ENCODE peak calls at places on chromosome 2, in four cellular contexts. L is body of pancreas, U is spleen, Z is HCT116. S is an unnamed sample.

GRCh38 chr2:151775057-151775740 is 40.9 kb upstream of the NEB start:
- DNase-seq in L (no peak), U (no peak), Z (no peak), S (no peak)

GRCh38 chr2:18268400-18268799 is 292.1 kb downstream of the RDH14 start:
- DNase-seq in L (no peak), U (no peak), Z (no peak), S (no peak)

GRCh38 chr2:130836501-130837174 is at the start of gene ARHGEF4:
- DNase-seq in L (peak; percentile 89), U (peak; percentile 73), Z (peak; percentile 50), S (no peak)

GRCh38 chr2:99481527-99481926 is 8.3 kb downstream of the REV1 start:
- DNase-seq in L (no peak), U (no peak), Z (no peak), S (no peak)

GRCh38 chr2:107595749-107596148 is 230.9 kb upstream of the RGPD4 start:
- DNase-seq in L (no peak), U (no peak), Z (no peak), S (no peak)

GRCh38 chr2:68251855-68252406 is 401 bp downstream of the PPP3R1 start:
- DNase-seq in L (no peak), U (peak; percentile 91), Z (no peak), S (no peak)

GRCh38 chr2:146986161-146986560 is 858.7 kb upstream of the ACVR2A start:
- DNase-seq in L (no peak), U (no peak), Z (no peak), S (no peak)

GRCh38 chr2:24304621-24305020 is 55.7 kb downstream of the ITSN2 start:
- DNase-seq in L (no peak), U (no peak), Z (no peak), S (no peak)

GRCh38 chr2:37476411-37476810 is 132.0 kb downstream of the QPCT start:
- DNase-seq in L (no peak), U (no peak), Z (no peak), S (no peak)

GRCh38 chr2:107817378-107817777 is 9.3 kb upstream of the RGPD4 start:
- DNase-seq in L (no peak), U (no peak), Z (no peak), S (no peak)

GRCh38 chr2:240933966-240934700 is 28.0 kb downstream of the CROCC2 start:
- DNase-seq in L (no peak), U (peak; percentile 70), Z (no peak), S (no peak)

GRCh38 chr2:133633851-133634250 is 65.6 kb upstream of the NCKAP5 start:
- DNase-seq in L (no peak), U (no peak), Z (no peak), S (no peak)

GRCh38 chr2:65722028-65722427 is 289.6 kb upstream of the SPRED2 start:
- DNase-seq in L (peak; percentile 30), U (no peak), Z (no peak), S (no peak)

GRCh38 chr2:241123816-241124536 is 21.9 kb upstream of the MTERF4 start:
- DNase-seq in L (peak; percentile 68), U (no peak), Z (no peak), S (no peak)

GRCh38 chr2:201807452-201807980 is 1.2 kb downstream of the CDK15 start:
- DNase-seq in L (no peak), U (no peak), Z (no peak), S (no peak)

GRCh38 chr2:66438498-66439290 is 3.8 kb downstream of the MEIS1 start:
- DNase-seq in L (no peak), U (no peak), Z (no peak), S (no peak)

GRCh38 chr2:24754985-24755690 is 38.1 kb downstream of the PTRHD1 start:
- DNase-seq in L (no peak), U (no peak), Z (no peak), S (no peak)

GRCh38 chr2:121363632-121364420 is 78.8 kb upstream of the TFCP2L1 start:
- DNase-seq in L (no peak), U (no peak), Z (no peak), S (no peak)

GRCh38 chr2:88690591-88691338 is 708 bp upstream of the RPIA start:
- DNase-seq in L (peak; percentile 66), U (peak; percentile 87), Z (peak; percentile 19), S (no peak)

GRCh38 chr2:173434729-173435345 is 80.2 kb downstream of the CDCA7 start:
- DNase-seq in L (no peak), U (no peak), Z (no peak), S (no peak)

GRCh38 chr2:120221616-120222015 is 1.6 kb downstream of the TMEM185B start:
- DNase-seq in L (no peak), U (peak; percentile 22), Z (no peak), S (no peak)

GRCh38 chr2:2647156-2647555 is 316.1 kb upstream of the MYT1L start:
- DNase-seq in L (no peak), U (no peak), Z (no peak), S (no peak)

GRCh38 chr2:2648094-2648493 is 317.0 kb upstream of the MYT1L start:
- DNase-seq in L (no peak), U (no peak), Z (no peak), S (no peak)

GRCh38 chr2:2645162-2645855 is 314.2 kb upstream of the MYT1L start:
- DNase-seq in L (no peak), U (no peak), Z (no peak), S (no peak)

GRCh38 chr2:2644040-2644439 is 313.0 kb upstream of the MYT1L start:
- DNase-seq in L (no peak), U (no peak), Z (no peak), S (no peak)

DNA sequence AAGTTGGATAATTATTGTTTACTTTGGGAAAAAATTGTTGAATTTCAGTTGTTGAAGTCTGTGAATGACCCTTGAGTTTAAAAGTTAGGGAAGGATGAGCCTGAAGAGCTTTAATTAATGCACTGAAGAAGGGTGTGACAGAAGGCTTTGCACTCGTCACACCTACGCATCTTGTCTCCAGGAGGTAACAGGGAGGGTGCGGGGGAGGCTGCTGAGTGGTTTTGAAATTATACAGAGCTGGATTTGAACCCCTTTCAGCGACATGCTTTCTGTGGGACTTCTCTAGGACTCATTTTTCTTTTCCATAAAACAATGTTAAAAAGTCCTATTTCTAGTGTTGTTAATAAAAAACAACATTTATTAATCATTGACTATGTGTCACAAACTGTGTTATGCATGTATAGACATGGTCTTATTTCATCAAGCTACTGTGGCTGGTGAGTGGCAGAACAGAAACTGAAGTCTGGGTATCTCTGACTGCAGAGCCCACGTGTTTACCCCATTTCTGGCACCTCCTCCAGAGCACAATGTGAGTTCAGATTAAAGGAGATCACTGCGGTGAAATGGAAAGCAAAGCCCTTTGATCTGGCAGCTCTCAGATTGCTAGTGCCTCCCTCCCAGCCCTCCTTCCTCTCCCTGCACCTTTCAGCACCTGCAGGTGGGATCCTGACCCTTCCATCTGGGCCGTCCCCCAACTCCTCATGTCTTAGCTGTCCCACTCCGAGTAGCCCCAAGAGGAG is 315.4 kb upstream of the MYT1L start:
- DNase-seq in L (no peak), U (no peak), Z (no peak), S (no peak)
- H3K27ac ChIP-seq in L (no peak overlapping the region), U (no peak overlapping the region), Z (no peak overlapping the region), S (no peak overlapping the region)

GRCh38 chr2:215860076-215860475 is 153.3 kb downstream of the MREG start:
- DNase-seq in L (no peak), U (no peak), Z (no peak), S (no peak)

GRCh38 chr2:215863687-215864086 is 149.7 kb downstream of the MREG start:
- DNase-seq in L (no peak), U (no peak), Z (no peak), S (no peak)

GRCh38 chr2:215866594-215866993 is 146.8 kb downstream of the MREG start:
- DNase-seq in L (no peak), U (no peak), Z (no peak), S (no peak)

GRCh38 chr2:215861607-215862033 is 151.7 kb downstream of the MREG start:
- DNase-seq in L (no peak), U (no peak), Z (no peak), S (no peak)

DNA sequence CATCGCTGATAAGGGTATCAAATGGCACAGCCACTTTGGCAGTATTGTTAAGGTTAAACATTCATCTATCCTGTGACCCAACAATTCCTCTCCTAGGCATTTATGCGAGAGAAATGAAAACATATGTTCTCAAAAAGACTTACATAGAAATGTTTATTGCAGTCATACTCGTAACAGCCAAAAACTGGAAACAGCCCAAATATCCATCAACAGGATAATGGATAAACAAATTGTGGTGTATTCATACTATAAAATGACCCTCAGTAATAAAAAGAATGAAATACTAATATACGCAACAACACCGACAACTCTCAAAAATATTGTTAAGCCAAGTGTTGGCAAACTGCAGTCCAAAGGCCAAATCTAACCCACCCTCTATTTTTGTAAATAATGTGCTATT is 151.1 kb downstream of the MREG start:
- DNase-seq in L (no peak), U (no peak), Z (no peak), S (no peak)
- H3K27ac ChIP-seq in L (no peak overlapping the region), U (no peak overlapping the region), Z (no peak overlapping the region), S (no peak overlapping the region)

DNA sequence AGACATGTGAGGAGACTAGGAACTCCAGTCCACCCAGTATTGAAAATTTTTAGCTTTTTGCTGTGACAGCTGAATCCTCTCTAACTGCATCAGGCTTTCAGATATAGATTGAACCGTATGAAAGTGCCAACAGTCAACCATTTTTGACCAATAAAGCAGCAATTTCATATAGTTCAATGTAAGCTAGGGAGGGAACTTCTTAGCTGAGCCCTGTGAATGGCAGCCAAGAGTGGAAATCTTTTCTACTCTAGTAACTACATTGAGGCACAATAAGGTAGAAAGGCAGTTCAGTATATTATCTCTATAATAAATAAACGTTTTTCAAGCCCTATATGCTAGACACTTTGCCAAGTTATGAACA is 96.3 kb upstream of the TANK start:
- DNase-seq in L (no peak), U (no peak), Z (no peak), S (no peak)
- H3K27ac ChIP-seq in L (no peak overlapping the region), U (no peak overlapping the region), Z (no peak overlapping the region), S (no peak overlapping the region)

DNA sequence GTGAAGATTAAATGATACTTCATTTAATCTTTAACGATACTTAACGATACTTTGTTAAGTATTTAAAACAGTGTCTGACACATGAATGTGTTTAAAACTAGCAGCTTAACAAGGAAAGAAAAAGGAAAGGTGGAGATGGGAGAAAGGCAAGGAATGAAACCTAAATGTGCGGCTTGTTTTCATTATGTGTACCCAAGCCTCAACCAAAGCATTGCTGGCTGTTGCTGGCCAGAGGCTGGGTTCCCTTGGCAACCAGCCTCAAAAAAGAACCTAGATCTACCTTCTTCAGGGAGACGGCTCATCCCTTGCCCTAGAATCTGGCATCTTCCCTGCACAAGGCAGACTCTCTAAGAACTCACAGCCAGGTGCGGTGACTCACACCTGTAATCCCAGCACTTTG is 13.8 kb upstream of the PCBP1 start:
- DNase-seq in L (no peak), U (no peak), Z (no peak), S (no peak)
- H3K27ac ChIP-seq in L (no peak overlapping the region), U (no peak overlapping the region), Z (no peak overlapping the region), S (no peak overlapping the region)

S was measured in iPS DF 6.9.